ENCODE peak calls at places on chromosomes 5 and 9, in ten cellular contexts. W is stimulated activated CD8-positive, alpha-beta memory T cell treated with anti-CD3 and anti-CD28 coated beads, Interleukin-4, amount 100 ng/mL, for 1 hour; H is prostate gland; A is NB4; E is posterior cingulate gyrus; M is right atrium auricular region; F is neuronal stem cell; I is Caki2; Y is cardiac fibroblast; V is NT2/D1. R is an unnamed sample.

GRCh38 chr9:69250681-69251080 is 74.3 kb upstream of the ENTREP1 start:
- DNase-seq in F (no peak), H (no peak), E (no peak), W (no peak), A (no peak), Y (no peak), I (no peak), V (no peak), M (no peak), R (no peak)

GRCh38 chr5:10621837-10622236 is 58.0 kb downstream of the ANKRD33B start:
- DNase-seq in Y (peak), F (no peak), E (no peak), W (no peak), V (no peak), M (no peak), A (peak), H (no peak), I (no peak), R (no peak)

GRCh38 chr5:178460598-178461425 is 129.4 kb downstream of the COL23A1 start:
- DNase-seq in E (peak), H (peak), V (peak), Y (peak), F (peak), I (peak), A (peak), M (peak), W (no peak), R (no peak)

GRCh38 chr5:22852807-22853670 is at the start of gene CDH12:
- DNase-seq in E (no peak), M (no peak), V (peak), F (peak), H (no peak), I (no peak), W (no peak), Y (no peak), A (peak), R (no peak)

GRCh38 chr5:94691947-94692346 is 73.5 kb downstream of the SLF1 start:
- DNase-seq in Y (peak), E (no peak), V (no peak), A (peak), H (no peak), I (no peak), F (no peak), M (no peak), W (no peak), R (no peak)

GRCh38 chr5:15499528-15500325 is at the start of gene FBXL7:
- DNase-seq in I (peak), A (no peak), W (no peak), M (peak), H (peak), Y (peak), E (peak), V (peak), F (peak), R (peak)

GRCh38 chr5:138467711-138468132 is 2.4 kb downstream of the EGR1 start:
- DNase-seq in E (no peak), A (no peak), F (no peak), W (no peak), V (no peak), H (no peak), I (no peak), Y (no peak), M (peak), R (no peak)

GRCh38 chr5:2699686-2700085 is 51.8 kb downstream of the IRX2 start:
- DNase-seq in M (no peak), I (no peak), Y (no peak), E (no peak), A (no peak), W (no peak), V (no peak), F (no peak), H (no peak), R (no peak)

GRCh38 chr9:22214021-22214420 is 204.9 kb upstream of the CDKN2B start:
- DNase-seq in A (no peak), F (no peak), E (no peak), V (no peak), M (no peak), I (no peak), H (no peak), W (no peak), Y (peak), R (no peak)

GRCh38 chr9:70746760-70747159 is 332.3 kb upstream of the KLF9 start:
- DNase-seq in M (no peak), H (peak), Y (peak), I (no peak), F (no peak), V (no peak), W (no peak), E (no peak), A (no peak), R (no peak)

GRCh38 chr5:67214036-67214435 is 17.4 kb upstream of the CD180 start:
- DNase-seq in M (no peak), A (no peak), W (no peak), E (no peak), V (no peak), Y (no peak), F (no peak), H (no peak), I (no peak), R (no peak)